ENCODE peak calls at places on chromosomes 1 and 21, in nine cellular contexts. S is EL; F is stimulated activated CD4-positive, alpha-beta T cell treated with anti-CD3 and anti-CD28 coated beads, TNF-alpha, amount 100 ng/mL, for 24 hours; U is astrocyte; A is GM06990; H is T-cell; I is HTR-8/SVneo; Y is Right ventricle myocardium superior; Q is neural crest cell. B is an unnamed sample.

GRCh38 chr1:33719771-33720670 is 143.9 kb upstream of the HMGB4 start:
- DNase-seq in A (no peak), S (no peak), H (no peak), I (no peak), U (peak), Y (no peak), Q (no peak), F (no peak), B (no peak)

GRCh38 chr1:247415423-247416361 is at the start of gene NLRP3:
- DNase-seq in S (peak), F (peak), I (peak), Y (peak), Q (no peak), A (peak), U (no peak), H (peak), B (peak)

GRCh38 chr1:193104496-193104905 is 713 bp downstream of the GLRX2 start:
- DNase-seq in Y (peak), A (peak), F (peak), S (peak), H (no peak), I (peak), Q (peak), U (peak), B (peak)

GRCh38 chr1:147721711-147722110 is 38.7 kb downstream of the GJA5 start:
- DNase-seq in S (peak), A (no peak), Y (no peak), H (no peak), Q (no peak), U (no peak), F (no peak), I (no peak), B (peak)

GRCh38 chr1:221166559-221167318 is 287.5 kb downstream of the HLX start:
- DNase-seq in Q (no peak), S (no peak), H (peak), A (peak), I (no peak), F (no peak), Y (no peak), U (no peak), B (no peak)

GRCh38 chr1:42933060-42933586 is 25.5 kb downstream of the SLC2A1 start:
- DNase-seq in Y (no peak), I (no peak), A (no peak), Q (no peak), S (no peak), U (no peak), F (no peak), H (no peak), B (no peak)

GRCh38 chr1:199129247-199129646 is 490.4 kb downstream of the PTPRC start:
- DNase-seq in U (peak), Q (no peak), Y (no peak), A (no peak), S (no peak), H (no peak), F (no peak), I (no peak), B (no peak)

GRCh38 chr1:115641762-115642167 is at the start of gene VANGL1:
- DNase-seq in S (peak), Y (peak), I (peak), U (peak), F (peak), Q (peak), A (peak), H (no peak), B (peak)

GRCh38 chr1:211487672-211488208 is 4.2 kb downstream of the RD3 start:
- DNase-seq in F (no peak), A (no peak), Q (no peak), H (no peak), U (no peak), Y (no peak), I (no peak), S (no peak), B (no peak)

GRCh38 chr1:208159542-208160258 is 84.5 kb downstream of the PLXNA2 start:
- DNase-seq in Q (no peak), A (no peak), S (peak), H (no peak), F (no peak), I (peak), U (peak), Y (no peak), B (peak)

GRCh38 chr1:68338107-68338506 is 105.8 kb upstream of the WLS start:
- DNase-seq in S (no peak), I (no peak), A (no peak), H (no peak), Y (no peak), U (no peak), F (no peak), Q (no peak), B (no peak)

GRCh38 chr1:1226566-1227362 is 5.0 kb downstream of the SDF4 start:
- DNase-seq in I (no peak), A (no peak), H (no peak), Y (no peak), U (no peak), S (no peak), F (no peak), Q (no peak), B (no peak)

GRCh38 chr21:28615276-28615675 is 377.4 kb downstream of the LTN1 start:
- DNase-seq in I (peak), A (no peak), S (peak), H (no peak), Q (no peak), F (no peak), Y (no peak), U (peak), B (peak)

GRCh38 chr1:20701847-20702246 is 16.0 kb downstream of the KIF17 start:
- DNase-seq in F (no peak), S (no peak), Q (no peak), H (no peak), Y (no peak), U (no peak), A (no peak), I (no peak), B (no peak)

GRCh38 chr1:247332215-247332900 is 691 bp upstream of the ZNF496 start:
- DNase-seq in F (peak), H (peak), U (no peak), Q (peak), I (peak), A (peak), S (peak), Y (peak), B (peak)